ENCODE peak calls at places on chromosomes 4 and X, in seven cellular contexts. Z, M, W, S, I, T and F are unnamed samples.

GRCh38 chr4:125244848-125245450 is 69.8 kb upstream of the FAT4 start:
- DNase-seq in Z (no peak), M (peak; percentile 44), W (no peak), S (no peak), I (no peak), T (no peak), F (no peak)

GRCh38 chr4:119750771-119751170 is 122.2 kb upstream of the PDE5A start:
- DNase-seq in Z (no peak), M (no peak), W (no peak), S (no peak), I (no peak), T (no peak), F (no peak)

GRCh38 chr4:83772680-83773079 is 236.8 kb downstream of the GPAT3 start:
- DNase-seq in Z (no peak), M (no peak), W (no peak), S (no peak), I (no peak), T (no peak), F (no peak)

GRCh38 chr4:73998040-73999011 is at the start of gene CXCL5:
- DNase-seq in Z (no peak), M (peak; percentile 29), W (no peak), S (no peak), I (no peak), T (peak; percentile 23), F (no peak)

GRCh38 chrX:123731987-123732678 is 719 bp downstream of the THOC2 start:
- DNase-seq in Z (no peak), M (peak; percentile 10), W (no peak), S (peak; percentile 2), I (no peak), T (no peak), F (no peak)

GRCh38 chrX:134749651-134750450 is 91.6 kb upstream of the PLAC1 start:
- DNase-seq in Z (no peak), M (no peak), W (no peak), S (no peak), I (no peak), T (no peak), F (no peak)

GRCh38 chrX:140141444-140142029 is 176.2 kb upstream of the CXorf66 start:
- DNase-seq in Z (no peak), M (peak; percentile 11), W (no peak), S (peak; percentile 3), I (no peak), T (peak; percentile 46), F (no peak)

GRCh38 chrX:53280703-53281320 is 572 bp downstream of the IQSEC2 start:
- DNase-seq in Z (no peak), M (peak; percentile 64), W (no peak), S (no peak), I (no peak), T (no peak), F (no peak)

GRCh38 chrX:53681661-53682060 is 4.9 kb downstream of the HUWE1 start:
- DNase-seq in Z (no peak), M (peak; percentile 65), W (no peak), S (no peak), I (no peak), T (no peak), F (no peak)

GRCh38 chrX:24607616-24608015 is 39.5 kb downstream of the PCYT1B start:
- DNase-seq in Z (no peak), M (no peak), W (no peak), S (no peak), I (no peak), T (no peak), F (no peak)

GRCh38 chrX:152025656-152026440 is 51.4 kb upstream of the GABRE start:
- DNase-seq in Z (no peak), M (peak; percentile 17), W (no peak), S (no peak), I (no peak), T (no peak), F (no peak)

GRCh38 chr4:180333156-180333555 is 1910.0 kb upstream of the TENM3 start:
- DNase-seq in Z (no peak), M (peak; percentile 67), W (no peak), S (no peak), I (no peak), T (no peak), F (no peak)

GRCh38 chrX:48590203-48591103 is 6.8 kb upstream of the WDR13 start:
- DNase-seq in Z (no peak), M (no peak), W (no peak), S (no peak), I (no peak), T (no peak), F (no peak)

GRCh38 chr4:11543710-11544109 is 115.0 kb upstream of the HS3ST1 start:
- DNase-seq in Z (no peak), M (peak; percentile 92), W (no peak), S (no peak), I (no peak), T (no peak), F (peak; percentile 91)

GRCh38 chrX:39639871-39640270 is 457.9 kb downstream of the BCOR start:
- DNase-seq in Z (no peak), M (peak; percentile 78), W (no peak), S (no peak), I (no peak), T (no peak), F (no peak)

GRCh38 chrX:14508025-14508690 is 21.2 kb upstream of the GLRA2 start:
- DNase-seq in Z (no peak), M (peak; percentile 56), W (no peak), S (no peak), I (no peak), T (no peak), F (no peak)

GRCh38 chrX:47200385-47201150 is 6.9 kb downstream of the UBA1 start:
- DNase-seq in Z (no peak), M (peak; percentile 90), W (no peak), S (no peak), I (no peak), T (no peak), F (no peak)

GRCh38 chr4:54165011-54165410 is 64.1 kb upstream of the PDGFRA start:
- DNase-seq in Z (no peak), M (no peak), W (no peak), S (no peak), I (no peak), T (no peak), F (no peak)

GRCh38 chr4:40842318-40842717 is 92.6 kb downstream of the NSUN7 start:
- DNase-seq in Z (no peak), M (no peak), W (no peak), S (no peak), I (no peak), T (no peak), F (no peak)